ENCODE peak calls at places on chromosomes 16 and 17, in six cellular contexts. N, E, M, O, C and S are unnamed samples.
A peak's percentile ranks its signal among the peaks of the same experiment; 100 is the strongest.

GRCh38 chr17:68327823-68328557 is 36.7 kb downstream of the ARSG start:
- DNase-seq in N (no peak), E (no peak), M (no peak), O (no peak), C (no peak), S (no peak)

GRCh38 chr16:48409839-48410610 is 24.8 kb upstream of the SIAH1 start:
- DNase-seq in N (no peak), E (peak; percentile 18), M (no peak), O (no peak), C (no peak), S (no peak)

GRCh38 chr16:15856901-15857778 is at the start of gene MYH11:
- DNase-seq in N (no peak), E (peak; percentile 33), M (peak; percentile 85), O (no peak), C (no peak), S (peak; percentile 72)

GRCh38 chr16:1823821-1824220 is 2.8 kb downstream of the HAGH start:
- DNase-seq in N (no peak), E (peak; percentile 83), M (no peak), O (no peak), C (no peak), S (no peak)

GRCh38 chr17:61482467-61482866 is 30.2 kb downstream of the TBX4 start:
- DNase-seq in N (no peak), E (no peak), M (no peak), O (peak; percentile 35), C (no peak), S (no peak)

GRCh38 chr17:178292-179065 is 3.0 kb downstream of the DOC2B start:
- DNase-seq in N (no peak), E (no peak), M (no peak), O (peak; percentile 54), C (no peak), S (no peak)

GRCh38 chr17:29628619-29629018 is 5.9 kb upstream of the CORO6 start:
- DNase-seq in N (no peak), E (no peak), M (no peak), O (no peak), C (no peak), S (no peak)

GRCh38 chr16:1944612-1945199 is 1.7 kb upstream of the MSRB1 start:
- DNase-seq in N (no peak), E (no peak), M (no peak), O (no peak), C (no peak), S (no peak)

GRCh38 chr16:17356243-17356933 is 114.4 kb downstream of the XYLT1 start:
- DNase-seq in N (no peak), E (no peak), M (no peak), O (peak; percentile 39), C (no peak), S (no peak)

GRCh38 chr17:2283302-2283701 is 20.3 kb downstream of the SMG6 start:
- DNase-seq in N (no peak), E (no peak), M (no peak), O (no peak), C (no peak), S (no peak)

GRCh38 chr16:72763927-72764628 is 283.9 kb downstream of the ZFHX3 start:
- DNase-seq in N (no peak), E (no peak), M (no peak), O (no peak), C (no peak), S (no peak)

GRCh38 chr17:77423589-77424451 is 283.1 kb downstream of the SEC14L1 start:
- DNase-seq in N (peak; percentile 86), E (peak; percentile 92), M (peak; percentile 99), O (peak; percentile 95), C (no peak), S (peak; percentile 97)

GRCh38 chr17:76414334-76415295 is 30.2 kb downstream of the SPHK1 start:
- DNase-seq in N (peak; percentile 11), E (peak; percentile 76), M (peak; percentile 75), O (peak; percentile 89), C (no peak), S (no peak)

GRCh38 chr16:81493755-81494433 is 49.3 kb downstream of the CMIP start:
- DNase-seq in N (no peak), E (no peak), M (no peak), O (peak; percentile 95), C (no peak), S (no peak)

GRCh38 chr16:85759631-85760419 is 8.9 kb upstream of the C16orf74 start:
- DNase-seq in N (no peak), E (no peak), M (no peak), O (no peak), C (no peak), S (no peak)

GRCh38 chr17:83182620-83183063 is 103.2 kb downstream of the METRNL start:
- DNase-seq in N (no peak), E (peak; percentile 59), M (peak; percentile 73), O (peak; percentile 63), C (no peak), S (no peak)

GRCh38 chr17:29376667-29377268 is 13.4 kb upstream of the TAOK1 start:
- DNase-seq in N (no peak), E (peak; percentile 53), M (no peak), O (no peak), C (no peak), S (no peak)

GRCh38 chr17:66369830-66370229 is 67.4 kb downstream of the PRKCA start:
- DNase-seq in N (no peak), E (no peak), M (no peak), O (no peak), C (no peak), S (no peak)

GRCh38 chr17:66855204-66855603 is 20.3 kb downstream of the CACNG5 start:
- DNase-seq in N (no peak), E (peak; percentile 51), M (no peak), O (peak; percentile 42), C (no peak), S (no peak)

GRCh38 chr16:69937465-69937951 is 13.6 kb upstream of the CLEC18A start:
- DNase-seq in N (no peak), E (peak; percentile 38), M (peak; percentile 63), O (peak; percentile 41), C (no peak), S (no peak)

GRCh38 chr16:50478021-50478772 is 70.0 kb upstream of the NKD1 start:
- DNase-seq in N (no peak), E (no peak), M (no peak), O (no peak), C (no peak), S (no peak)

GRCh38 chr16:3401719-3402397 is 843 bp downstream of the ZNF174 start:
- DNase-seq in N (no peak), E (peak; percentile 18), M (no peak), O (no peak), C (no peak), S (no peak)

GRCh38 chr16:87380875-87381274 is 2.7 kb downstream of the FBXO31 start:
- DNase-seq in N (no peak), E (no peak), M (no peak), O (no peak), C (no peak), S (no peak)

GRCh38 chr17:29111816-29112499 is 68.2 kb downstream of the MYO18A start:
- DNase-seq in N (no peak), E (peak; percentile 66), M (peak; percentile 76), O (no peak), C (peak; percentile 52), S (peak; percentile 79)

GRCh38 chr17:27473748-27474609 is 17.7 kb downstream of the KSR1 start:
- DNase-seq in N (no peak), E (no peak), M (no peak), O (no peak), C (peak; percentile 42), S (no peak)

GRCh38 chr17:77534137-77534536 is 393.4 kb downstream of the SEC14L1 start:
- DNase-seq in N (no peak), E (no peak), M (peak; percentile 12), O (no peak), C (no peak), S (no peak)

GRCh38 chr16:70687671-70688265 is 1.9 kb upstream of the MTSS2 start:
- DNase-seq in N (no peak), E (no peak), M (no peak), O (peak; percentile 80), C (no peak), S (no peak)

GRCh38 chr17:61794792-61795191 is 68.5 kb downstream of the BRIP1 start:
- DNase-seq in N (no peak), E (no peak), M (no peak), O (no peak), C (no peak), S (no peak)

GRCh38 chr17:69947027-69947759 is 127.8 kb upstream of the KCNJ16 start:
- DNase-seq in N (no peak), E (no peak), M (no peak), O (no peak), C (no peak), S (no peak)

GRCh38 chr16:89446136-89446974 is 44.0 kb downstream of the ANKRD11 start:
- DNase-seq in N (no peak), E (no peak), M (no peak), O (no peak), C (no peak), S (no peak)

GRCh38 chr17:28335959-28336871 is 654 bp downstream of the TNFAIP1 start:
- DNase-seq in N (no peak), E (peak; percentile 81), M (no peak), O (peak; percentile 85), C (no peak), S (no peak)

GRCh38 chr16:23514381-23515152 is 4.3 kb upstream of the GGA2 start:
- DNase-seq in N (no peak), E (no peak), M (peak; percentile 11), O (peak; percentile 17), C (no peak), S (no peak)
- H3K27ac ChIP-seq in N (no peak overlapping the region), E (no peak overlapping the region), M (no peak overlapping the region), O (no peak overlapping the region), C (no peak overlapping the region), S (no peak overlapping the region)

GRCh38 chr17:53844476-53845107 is 21.9 kb downstream of the KIF2B start:
- DNase-seq in N (no peak), E (no peak), M (no peak), O (no peak), C (no peak), S (no peak)
- H3K36me3 ChIP-seq in N (no peaks in the 10 kb centered on the region), E (no peaks in the 10 kb centered on the region), M (no peaks in the 10 kb centered on the region), O (no peaks in the 10 kb centered on the region), C (no peaks in the 10 kb centered on the region), S (no peaks in the 10 kb centered on the region)

GRCh38 chr17:13909901-13910519 is 159.3 kb upstream of the COX10 start:
- DNase-seq in N (no peak), E (no peak), M (no peak), O (no peak), C (no peak), S (no peak)
- TF ChIP-seq CTCF in N (no peak), E (no peak), M (no peak), O (no peak), C (no peak), S (no peak)

GRCh38 chr17:44842748-44843147 is 4.9 kb upstream of the HIGD1B start:
- DNase-seq in N (no peak), E (no peak), M (no peak), O (no peak), C (no peak), S (no peak)

GRCh38 chr17:44840936-44841335 is 6.7 kb upstream of the HIGD1B start:
- DNase-seq in N (no peak), E (no peak), M (no peak), O (no peak), C (no peak), S (no peak)

GRCh38 chr17:44847581-44847980 is at the start of gene HIGD1B:
- DNase-seq in N (no peak), E (no peak), M (no peak), O (no peak), C (no peak), S (no peak)

GRCh38 chr17:44846206-44846605 is 1.5 kb upstream of the HIGD1B start:
- DNase-seq in N (no peak), E (no peak), M (no peak), O (no peak), C (no peak), S (no peak)

GRCh38 chr17:44844390-44844830 is 3.3 kb upstream of the HIGD1B start:
- DNase-seq in N (no peak), E (no peak), M (peak; percentile 69), O (no peak), C (no peak), S (no peak)
- H3K27ac ChIP-seq in N (no peak overlapping the region), E (no peak overlapping the region), M (peak overlapping the region; percentile 32), O (no peak overlapping the region), C (no peak overlapping the region), S (no peak overlapping the region)